ENCODE peak calls at places on chromosomes 12 and 14, in eight cellular contexts. One of them, this sample, is unnamed.

GRCh38 chr12:112303004-112303403 is 79.2 kb downstream of the HECTD4 start:
- DNase-seq in tibial nerve: no peak
- DNase-seq in type B pancreatic cell: no peak
- DNase-seq in heart right ventricle: no peak
- DNase-seq in cardiac fibroblast: peak
- DNase-seq in WTC11: no peak
- DNase-seq in brain microvascular endothelial cell: peak
- DNase-seq in activated B cell treated with CpG ODN at 0.5 μM for 24 hours: no peak
- DNase-seq in this sample: no peak

GRCh38 chr12:94867066-94867855 is 136.2 kb downstream of the NDUFA12 start:
- DNase-seq in tibial nerve: no peak
- DNase-seq in brain microvascular endothelial cell: peak
- DNase-seq in heart right ventricle: no peak
- DNase-seq in activated B cell treated with CpG ODN at 0.5 μM for 24 hours: no peak
- DNase-seq in WTC11: no peak
- DNase-seq in type B pancreatic cell: no peak
- DNase-seq in cardiac fibroblast: no peak
- DNase-seq in this sample: no peak

GRCh38 chr14:101225116-101225728 is 321.7 kb upstream of the RTL1 start:
- DNase-seq in brain microvascular endothelial cell: no peak
- DNase-seq in heart right ventricle: no peak
- DNase-seq in cardiac fibroblast: peak
- DNase-seq in tibial nerve: no peak
- DNase-seq in type B pancreatic cell: no peak
- DNase-seq in activated B cell treated with CpG ODN at 0.5 μM for 24 hours: no peak
- DNase-seq in WTC11: no peak
- DNase-seq in this sample: no peak

GRCh38 chr12:96427269-96427729 is 27.1 kb upstream of the CDK17 start:
- DNase-seq in activated B cell treated with CpG ODN at 0.5 μM for 24 hours: no peak
- DNase-seq in heart right ventricle: peak
- DNase-seq in brain microvascular endothelial cell: peak
- DNase-seq in cardiac fibroblast: peak
- DNase-seq in WTC11: no peak
- DNase-seq in tibial nerve: no peak
- DNase-seq in type B pancreatic cell: no peak
- DNase-seq in this sample: no peak

GRCh38 chr12:12804011-12804410 is 9.1 kb upstream of the DDX47 start:
- DNase-seq in tibial nerve: no peak
- DNase-seq in type B pancreatic cell: no peak
- DNase-seq in heart right ventricle: no peak
- DNase-seq in brain microvascular endothelial cell: no peak
- DNase-seq in activated B cell treated with CpG ODN at 0.5 μM for 24 hours: no peak
- DNase-seq in cardiac fibroblast: no peak
- DNase-seq in WTC11: no peak
- DNase-seq in this sample: no peak

GRCh38 chr14:89963288-89963978 is 7.7 kb downstream of the TDP1 start:
- DNase-seq in WTC11: no peak
- DNase-seq in tibial nerve: no peak
- DNase-seq in brain microvascular endothelial cell: no peak
- DNase-seq in heart right ventricle: no peak
- DNase-seq in activated B cell treated with CpG ODN at 0.5 μM for 24 hours: no peak
- DNase-seq in cardiac fibroblast: no peak
- DNase-seq in type B pancreatic cell: no peak
- DNase-seq in this sample: no peak

GRCh38 chr14:70624972-70625371 is 16.7 kb upstream of the TTC9 start:
- DNase-seq in WTC11: no peak
- DNase-seq in tibial nerve: no peak
- DNase-seq in heart right ventricle: no peak
- DNase-seq in type B pancreatic cell: no peak
- DNase-seq in brain microvascular endothelial cell: no peak
- DNase-seq in activated B cell treated with CpG ODN at 0.5 μM for 24 hours: no peak
- DNase-seq in cardiac fibroblast: no peak
- DNase-seq in this sample: no peak

GRCh38 chr12:131072446-131073230 is 118.9 kb downstream of the ADGRD1 start:
- DNase-seq in activated B cell treated with CpG ODN at 0.5 μM for 24 hours: no peak
- DNase-seq in heart right ventricle: no peak
- DNase-seq in tibial nerve: peak
- DNase-seq in type B pancreatic cell: no peak
- DNase-seq in cardiac fibroblast: no peak
- DNase-seq in brain microvascular endothelial cell: no peak
- DNase-seq in WTC11: no peak
- DNase-seq in this sample: no peak

GRCh38 chr12:49027846-49028245 is 9.3 kb upstream of the PRKAG1 start:
- DNase-seq in tibial nerve: no peak
- DNase-seq in activated B cell treated with CpG ODN at 0.5 μM for 24 hours: no peak
- DNase-seq in heart right ventricle: no peak
- DNase-seq in brain microvascular endothelial cell: no peak
- DNase-seq in WTC11: no peak
- DNase-seq in cardiac fibroblast: no peak
- DNase-seq in type B pancreatic cell: no peak
- DNase-seq in this sample: no peak

GRCh38 chr14:32017587-32017986 is 59.5 kb upstream of the ARHGAP5 start:
- DNase-seq in heart right ventricle: no peak
- DNase-seq in activated B cell treated with CpG ODN at 0.5 μM for 24 hours: no peak
- DNase-seq in type B pancreatic cell: no peak
- DNase-seq in WTC11: no peak
- DNase-seq in cardiac fibroblast: no peak
- DNase-seq in brain microvascular endothelial cell: no peak
- DNase-seq in tibial nerve: no peak
- DNase-seq in this sample: no peak

GRCh38 chr12:110829308-110829707 is 17.5 kb upstream of the CCDC63 start:
- DNase-seq in cardiac fibroblast: no peak
- DNase-seq in brain microvascular endothelial cell: no peak
- DNase-seq in WTC11: no peak
- DNase-seq in tibial nerve: no peak
- DNase-seq in activated B cell treated with CpG ODN at 0.5 μM for 24 hours: no peak
- DNase-seq in type B pancreatic cell: no peak
- DNase-seq in heart right ventricle: no peak
- DNase-seq in this sample: no peak

GRCh38 chr12:32118806-32119205 is 12.2 kb downstream of the BICD1 start:
- DNase-seq in WTC11: no peak
- DNase-seq in brain microvascular endothelial cell: no peak
- DNase-seq in heart right ventricle: no peak
- DNase-seq in cardiac fibroblast: no peak
- DNase-seq in type B pancreatic cell: no peak
- DNase-seq in tibial nerve: no peak
- DNase-seq in activated B cell treated with CpG ODN at 0.5 μM for 24 hours: no peak
- DNase-seq in this sample: no peak

GRCh38 chr14:23562822-23563472 is 4.6 kb downstream of the AP1G2 start:
- DNase-seq in cardiac fibroblast: peak
- DNase-seq in WTC11: peak
- DNase-seq in activated B cell treated with CpG ODN at 0.5 μM for 24 hours: peak
- DNase-seq in tibial nerve: no peak
- DNase-seq in brain microvascular endothelial cell: peak
- DNase-seq in heart right ventricle: no peak
- DNase-seq in type B pancreatic cell: no peak
- DNase-seq in this sample: peak

GRCh38 chr12:27260746-27261145 is 16.7 kb downstream of the STK38L start:
- DNase-seq in activated B cell treated with CpG ODN at 0.5 μM for 24 hours: no peak
- DNase-seq in type B pancreatic cell: no peak
- DNase-seq in heart right ventricle: no peak
- DNase-seq in cardiac fibroblast: peak
- DNase-seq in WTC11: no peak
- DNase-seq in tibial nerve: no peak
- DNase-seq in brain microvascular endothelial cell: no peak
- DNase-seq in this sample: no peak

GRCh38 chr14:85468815-85469214 is 61.1 kb upstream of the FLRT2 start:
- DNase-seq in tibial nerve: no peak
- DNase-seq in heart right ventricle: no peak
- DNase-seq in WTC11: no peak
- DNase-seq in type B pancreatic cell: no peak
- DNase-seq in cardiac fibroblast: no peak
- DNase-seq in brain microvascular endothelial cell: no peak
- DNase-seq in activated B cell treated with CpG ODN at 0.5 μM for 24 hours: no peak
- DNase-seq in this sample: no peak

GRCh38 chr12:127600211-127600610 is 666.8 kb upstream of the TMEM132C start:
- DNase-seq in brain microvascular endothelial cell: no peak
- DNase-seq in cardiac fibroblast: no peak
- DNase-seq in WTC11: peak
- DNase-seq in heart right ventricle: no peak
- DNase-seq in activated B cell treated with CpG ODN at 0.5 μM for 24 hours: no peak
- DNase-seq in type B pancreatic cell: no peak
- DNase-seq in tibial nerve: no peak
- DNase-seq in this sample: no peak

GRCh38 chr14:71833476-71833875 is 98.8 kb upstream of the RGS6 start:
- DNase-seq in cardiac fibroblast: no peak
- DNase-seq in WTC11: no peak
- DNase-seq in heart right ventricle: no peak
- DNase-seq in brain microvascular endothelial cell: no peak
- DNase-seq in tibial nerve: no peak
- DNase-seq in type B pancreatic cell: no peak
- DNase-seq in activated B cell treated with CpG ODN at 0.5 μM for 24 hours: no peak
- DNase-seq in this sample: no peak

DNA sequence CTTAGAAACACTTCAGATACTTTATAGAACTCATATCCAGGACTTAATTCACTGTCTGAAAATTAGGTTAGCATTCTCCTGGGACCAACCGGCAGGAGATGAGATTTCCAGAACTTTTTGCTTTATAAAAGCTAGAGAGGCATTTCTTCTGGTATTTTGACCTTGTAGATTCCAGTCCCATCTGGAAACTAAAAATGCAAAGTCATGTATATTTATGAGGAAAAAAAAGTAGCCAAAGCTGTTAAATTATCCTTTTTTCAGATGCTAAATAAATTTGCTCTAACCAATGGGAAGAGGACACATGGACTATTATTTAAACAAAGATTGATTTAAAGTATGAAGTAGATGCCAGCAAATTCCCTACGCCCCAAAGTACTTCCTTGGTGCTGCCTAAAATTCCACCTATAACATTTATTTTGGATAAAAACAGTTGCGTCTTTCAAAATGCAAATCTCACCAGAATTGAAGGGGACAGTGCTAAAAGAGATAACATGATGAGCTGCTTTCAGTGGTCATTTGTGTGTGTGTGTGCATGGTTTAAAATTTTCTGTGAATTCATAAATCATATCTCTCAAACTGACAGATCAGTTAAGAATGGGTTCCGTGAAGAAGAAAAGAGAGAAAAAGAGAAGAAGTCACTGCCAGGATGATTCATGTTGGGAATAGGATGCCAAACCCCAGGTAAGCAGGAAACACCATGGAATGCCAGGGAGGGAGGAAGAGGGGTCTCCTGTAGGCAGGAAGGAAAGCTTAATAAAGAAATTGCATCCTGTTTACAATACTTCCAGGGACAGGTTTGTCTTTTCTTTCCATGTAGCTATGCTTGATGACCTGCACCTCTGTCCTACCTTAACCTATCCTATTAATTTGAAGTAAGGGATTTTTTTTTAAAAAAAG is 97.7 kb upstream of the RGS6 start:
- DNase-seq in type B pancreatic cell: no peak
- DNase-seq in heart right ventricle: no peak
- DNase-seq in tibial nerve: no peak
- DNase-seq in cardiac fibroblast: no peak
- DNase-seq in brain microvascular endothelial cell: no peak
- DNase-seq in WTC11: no peak
- DNase-seq in activated B cell treated with CpG ODN at 0.5 μM for 24 hours: no peak
- DNase-seq in this sample: no peak
- TF ChIP-seq CTCF in type B pancreatic cell: no peak
- TF ChIP-seq CTCF in heart right ventricle: no peak
- TF ChIP-seq CTCF in tibial nerve: no peak
- TF ChIP-seq CTCF in cardiac fibroblast: no peak
- TF ChIP-seq CTCF in brain microvascular endothelial cell: no peak
- TF ChIP-seq CTCF in WTC11: no peak
- TF ChIP-seq CTCF in activated B cell treated with CpG ODN at 0.5 μM for 24 hours: no peak
- TF ChIP-seq CTCF in this sample: no peak

DNA sequence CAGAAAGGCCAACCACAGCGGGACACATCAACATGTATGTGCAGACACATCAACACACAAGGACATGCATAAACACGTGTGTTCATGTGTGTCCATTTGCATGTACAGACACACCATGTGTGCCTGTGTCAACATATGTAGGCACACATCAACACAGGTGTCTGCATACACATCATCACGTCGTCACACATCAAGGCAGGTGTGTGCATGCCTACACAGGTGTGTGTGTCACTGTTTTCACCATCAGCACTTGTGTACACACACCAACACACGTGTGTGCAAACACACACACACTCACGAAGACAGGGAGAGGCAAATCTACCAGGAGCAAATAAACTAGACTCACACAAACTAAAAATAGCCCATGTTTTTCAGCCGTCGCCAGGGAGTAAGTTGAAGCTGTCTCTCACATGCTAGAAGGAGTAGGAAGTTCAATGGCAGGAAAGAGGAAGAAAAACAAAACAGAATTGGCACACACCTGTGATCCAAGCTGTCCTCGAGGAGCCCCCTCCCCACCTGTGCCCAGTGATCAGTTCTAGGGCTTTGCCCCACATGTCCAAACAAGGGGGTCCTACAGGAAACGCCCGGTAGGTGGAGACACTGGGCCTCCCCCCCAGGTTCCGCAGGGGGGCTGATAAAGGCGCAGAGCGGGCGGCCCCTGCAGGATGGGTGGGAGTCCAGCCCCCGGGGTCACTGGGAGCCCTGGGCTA is 7.4 kb downstream of the SCARB1 start:
- DNase-seq in WTC11: no peak
- DNase-seq in tibial nerve: no peak
- DNase-seq in heart right ventricle: no peak
- DNase-seq in cardiac fibroblast: no peak
- DNase-seq in brain microvascular endothelial cell: no peak
- DNase-seq in type B pancreatic cell: no peak
- DNase-seq in activated B cell treated with CpG ODN at 0.5 μM for 24 hours: no peak
- DNase-seq in this sample: no peak
- TF ChIP-seq CTCF in WTC11: no peak
- TF ChIP-seq CTCF in tibial nerve: no peak
- TF ChIP-seq CTCF in heart right ventricle: peak
- TF ChIP-seq CTCF in cardiac fibroblast: no peak
- TF ChIP-seq CTCF in brain microvascular endothelial cell: peak
- TF ChIP-seq CTCF in type B pancreatic cell: no peak
- TF ChIP-seq CTCF in activated B cell treated with CpG ODN at 0.5 μM for 24 hours: no peak
- TF ChIP-seq CTCF in this sample: no peak

DNA sequence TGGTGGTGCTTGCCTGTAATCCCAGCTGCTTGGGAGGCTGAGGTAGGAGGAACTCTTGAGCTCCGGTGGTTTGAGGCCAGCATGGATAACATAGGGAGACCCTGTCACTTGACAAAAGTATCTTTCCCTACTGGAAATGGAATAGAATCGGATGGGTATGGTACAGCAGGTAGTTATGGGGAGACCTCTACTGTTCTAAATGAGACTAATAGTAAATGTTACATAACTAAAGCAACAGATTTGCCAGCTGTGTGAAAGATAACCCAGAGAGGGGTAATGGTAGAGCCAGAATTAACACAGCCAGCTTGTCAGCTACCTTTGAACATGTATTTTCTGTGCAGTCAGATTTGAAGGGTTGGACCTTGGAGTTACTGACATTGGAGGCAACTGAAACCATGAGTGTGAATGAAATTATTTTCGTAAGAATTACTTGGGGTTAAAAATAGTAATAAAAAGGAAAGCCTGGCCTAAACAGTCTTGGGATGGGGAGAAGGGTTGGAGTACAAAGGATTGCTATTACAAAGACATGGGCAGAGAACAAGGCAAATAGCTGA is 21.7 kb upstream of the NUP107 start:
- DNase-seq in WTC11: no peak
- DNase-seq in tibial nerve: no peak
- DNase-seq in type B pancreatic cell: no peak
- DNase-seq in brain microvascular endothelial cell: no peak
- DNase-seq in activated B cell treated with CpG ODN at 0.5 μM for 24 hours: no peak
- DNase-seq in cardiac fibroblast: peak
- DNase-seq in heart right ventricle: no peak
- DNase-seq in this sample: no peak
- TF ChIP-seq CTCF in WTC11: no peak
- TF ChIP-seq CTCF in tibial nerve: no peak
- TF ChIP-seq CTCF in type B pancreatic cell: no peak
- TF ChIP-seq CTCF in brain microvascular endothelial cell: no peak
- TF ChIP-seq CTCF in activated B cell treated with CpG ODN at 0.5 μM for 24 hours: no peak
- TF ChIP-seq CTCF in cardiac fibroblast: no peak
- TF ChIP-seq CTCF in heart right ventricle: peak
- TF ChIP-seq CTCF in this sample: no peak

GRCh38 chr12:54138219-54138618 is 50.6 kb downstream of the SMUG1 start:
- DNase-seq in heart right ventricle: no peak
- DNase-seq in activated B cell treated with CpG ODN at 0.5 μM for 24 hours: no peak
- DNase-seq in type B pancreatic cell: no peak
- DNase-seq in brain microvascular endothelial cell: no peak
- DNase-seq in WTC11: no peak
- DNase-seq in tibial nerve: no peak
- DNase-seq in cardiac fibroblast: no peak
- DNase-seq in this sample: no peak
- TF ChIP-seq CTCF in heart right ventricle: no peak
- TF ChIP-seq CTCF in activated B cell treated with CpG ODN at 0.5 μM for 24 hours: no peak
- TF ChIP-seq CTCF in type B pancreatic cell: no peak
- TF ChIP-seq CTCF in brain microvascular endothelial cell: no peak
- TF ChIP-seq CTCF in WTC11: no peak
- TF ChIP-seq CTCF in tibial nerve: no peak
- TF ChIP-seq CTCF in cardiac fibroblast: no peak
- TF ChIP-seq CTCF in this sample: no peak